ENCODE peak calls at places on chromosomes 5 and 9, in four cellular contexts. G is IMR-90, K is neuronal stem cell, S is H1. C is an unnamed sample. For H3K9me3, the result is how much of the 10 kb centered on the place peaks cover.

GRCh38 chr9:35935755-35936509 is 22.0 kb downstream of the OR2S2 start:
- DNase-seq in G (peak), S (no peak), K (no peak), C (no peak)

GRCh38 chr5:36505021-36505420 is 101.4 kb upstream of the SLC1A3 start:
- DNase-seq in G (no peak), S (no peak), K (no peak), C (no peak)

GRCh38 chr5:14870347-14871083 is 1.1 kb downstream of the ANKH start:
- DNase-seq in S (no peak), G (no peak), K (no peak), C (no peak)

GRCh38 chr9:41229408-41230401 is 40.6 kb upstream of the ZNG1F start:
- DNase-seq in S (no peak), K (no peak), G (peak), C (peak)

GRCh38 chr9:115207003-115207837 is 89.3 kb upstream of the TNC start:
- DNase-seq in K (no peak), S (no peak), G (peak), C (peak)

GRCh38 chr9:121944741-121945191 is 148.3 kb downstream of the TTLL11 start:
- DNase-seq in G (peak), K (no peak), S (no peak), C (peak)

GRCh38 chr5:122369416-122369815 is 57.4 kb downstream of the SNCAIP start:
- DNase-seq in K (no peak), G (no peak), S (no peak), C (no peak)

GRCh38 chr9:84079994-84080393 is 99.4 kb downstream of the RMI1 start:
- DNase-seq in S (no peak), G (no peak), K (no peak), C (no peak)

GRCh38 chr9:23162789-23163188 is 663.3 kb downstream of the ELAVL2 start:
- DNase-seq in G (no peak), S (no peak), K (no peak), C (no peak)

GRCh38 chr9:13268469-13268868 is 11.0 kb downstream of the MPDZ start:
- DNase-seq in K (no peak), S (no peak), G (peak), C (peak)

GRCh38 chr9:13395086-13395485 is 115.6 kb upstream of the MPDZ start:
- DNase-seq in K (no peak), G (no peak), S (no peak), C (no peak)

GRCh38 chr9:135783540-135784245 is 81.7 kb downstream of the KCNT1 start:
- DNase-seq in K (no peak), S (no peak), G (no peak), C (no peak)

GRCh38 chr9:82284758-82285157 is 296.2 kb downstream of the SPATA31D1 start:
- DNase-seq in G (peak), S (no peak), K (no peak), C (no peak)

GRCh38 chr5:36723921-36724320 is 117.5 kb downstream of the SLC1A3 start:
- DNase-seq in S (no peak), G (no peak), K (no peak), C (no peak)

GRCh38 chr5:154196955-154197652 is 6.6 kb downstream of the GALNT10 start:
- DNase-seq in S (no peak), G (peak), K (no peak), C (peak)

GRCh38 chr5:132425009-132425937 is 55.8 kb downstream of the SLC22A5 start:
- DNase-seq in G (peak), S (no peak), K (no peak), C (peak)

GRCh38 chr9:124658165-124659017 is 112.7 kb downstream of the NR6A1 start:
- DNase-seq in S (no peak), K (peak), G (peak), C (peak)

GRCh38 chr9:124659099-124659659 is 111.9 kb downstream of the NR6A1 start:
- DNase-seq in K (peak), S (peak), G (peak), C (peak)

GRCh38 chr9:124660341-124660801 is 110.7 kb downstream of the NR6A1 start:
- DNase-seq in K (peak), S (no peak), G (peak), C (peak)

GRCh38 chr9:124654431-124654830 is 116.7 kb downstream of the NR6A1 start:
- DNase-seq in S (no peak), G (no peak), K (no peak), C (no peak)

DNA sequence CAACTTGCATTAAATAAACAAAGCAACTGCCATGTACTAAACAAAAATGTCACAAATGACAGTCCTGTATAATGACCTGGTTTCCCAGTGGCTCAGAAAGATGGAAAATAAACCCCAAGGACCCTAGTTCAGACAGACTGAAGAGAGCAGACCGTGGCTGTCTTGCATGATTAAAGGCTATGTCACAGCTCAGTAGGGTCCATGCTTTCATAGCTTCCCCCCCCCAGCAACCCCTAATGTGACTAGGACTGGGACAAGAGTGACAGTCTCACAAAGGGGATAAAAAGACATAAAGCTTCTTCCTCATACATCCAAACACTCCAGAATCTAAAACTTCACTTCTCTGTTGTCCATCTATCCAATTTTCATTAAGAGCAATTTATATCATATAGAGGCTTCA is 113.6 kb downstream of the NR6A1 start:
- DNase-seq in G (no peak), K (no peak), S (no peak), C (peak)
- H2BK120ac ChIP-seq in G (peak), K (no peak), S (no peak), C (no peak)

GRCh38 chr5:80503641-80504040 is 15.7 kb downstream of the FAM151B start:
- DNase-seq in K (no peak), S (no peak), G (no peak), C (no peak)
- H3K9me3 ChIP-seq in K (under half), S (under half), G (under half), C (under half)

DNA sequence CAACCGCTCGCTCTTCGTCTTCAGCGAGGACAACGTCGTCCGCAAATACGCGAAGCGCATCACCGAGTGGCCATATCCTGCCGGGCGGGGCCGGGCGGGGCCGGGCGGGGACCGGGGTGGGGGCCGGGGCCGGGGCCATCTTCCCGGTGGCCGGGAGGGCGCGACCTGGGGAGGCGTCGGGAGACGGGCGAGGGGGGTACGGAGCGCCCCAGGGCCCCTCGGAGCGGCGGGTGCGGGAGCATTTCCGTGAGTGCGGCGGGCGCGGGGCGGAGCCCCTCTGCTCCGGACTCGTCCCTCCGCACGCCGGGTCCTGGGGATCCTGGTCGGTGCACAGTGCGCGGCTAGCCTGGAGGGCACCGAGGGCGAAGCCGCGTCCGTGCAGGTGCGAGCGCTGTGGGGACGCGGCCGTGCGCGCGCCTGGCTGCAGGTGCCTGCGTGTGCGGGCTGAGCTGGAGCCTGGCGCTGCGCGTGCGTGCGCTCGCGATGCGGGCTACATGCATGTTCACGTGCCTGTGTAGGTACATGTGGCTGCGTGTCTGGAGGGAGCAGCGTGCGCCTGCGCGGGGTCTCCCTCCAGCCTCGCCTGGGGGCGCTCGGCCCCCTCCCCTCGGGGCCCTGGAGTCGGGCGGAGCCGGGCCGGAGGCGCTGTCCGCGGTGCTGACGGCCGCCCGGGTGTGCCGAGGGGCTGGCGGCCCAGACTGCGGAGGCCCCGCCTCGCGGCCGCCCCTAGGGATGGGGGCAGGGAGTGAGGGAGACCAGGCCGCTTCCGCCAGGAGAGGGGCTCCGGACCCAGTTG is 762 bp downstream of the CACNA1B start:
- DNase-seq in K (peak), G (no peak), S (peak), C (peak)
- H3K4me3 ChIP-seq in K (peak), G (no peak), S (peak), C (no peak)

DNA sequence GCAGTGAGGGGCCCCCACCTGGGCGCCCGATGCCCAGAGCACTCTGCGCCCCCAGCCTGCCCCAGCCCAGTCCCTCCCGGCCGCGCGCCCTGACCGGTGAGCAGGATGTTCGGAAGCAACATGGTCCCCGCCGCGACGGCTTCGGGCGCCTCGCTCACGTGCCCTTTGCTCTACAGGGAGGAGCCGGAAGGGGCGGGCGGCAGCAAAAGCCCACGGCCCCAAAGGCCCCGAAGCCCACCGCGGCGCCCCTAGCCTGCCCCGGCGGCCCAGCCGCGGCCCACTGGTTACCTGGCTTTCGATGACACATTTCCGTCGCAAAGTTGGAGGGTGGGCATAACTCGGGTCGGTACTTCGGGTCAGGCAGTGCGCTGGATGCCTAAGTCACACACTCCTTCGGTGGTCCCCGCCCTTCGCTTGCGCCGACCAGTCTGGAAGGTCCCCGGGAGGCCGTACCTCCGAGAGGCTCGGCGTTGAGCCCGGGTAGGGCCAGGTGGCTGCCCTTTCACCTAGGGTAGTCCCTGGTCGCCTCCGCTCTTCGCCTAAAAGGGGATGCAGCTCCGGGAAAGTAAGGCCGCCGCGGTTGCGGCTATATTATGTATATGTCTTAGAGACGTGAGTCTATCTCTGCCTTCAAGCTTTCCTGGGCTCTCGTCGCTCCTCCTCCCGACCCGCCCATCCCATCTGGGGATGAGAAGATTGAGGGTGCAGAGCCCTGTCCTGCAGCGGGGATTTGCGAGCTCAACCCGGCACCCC is at the start of the genes AK6, RAD17 and TAF9:
- DNase-seq in G (peak), S (peak), K (peak), C (peak)
- H2BK120ac ChIP-seq in G (peak), S (peak), K (no peak), C (peak)

GRCh38 chr5:139882961-139883539 is 87.4 kb downstream of the PSD2 start:
- DNase-seq in K (no peak), G (no peak), S (no peak), C (no peak)
- H3K9me3 ChIP-seq in K (under half), G (under half), S (under half), C (under half)

GRCh38 chr9:133601746-133602145 is 7.4 kb downstream of the FAM163B start:
- DNase-seq in G (no peak), K (no peak), S (no peak), C (no peak)

GRCh38 chr9:133598978-133599377 is 10.2 kb downstream of the FAM163B start:
- DNase-seq in S (no peak), G (no peak), K (no peak), C (no peak)

GRCh38 chr9:133603165-133603927 is 5.8 kb downstream of the FAM163B start:
- DNase-seq in S (no peak), G (no peak), K (no peak), C (no peak)

GRCh38 chr9:133599470-133600173 is 9.6 kb downstream of the FAM163B start:
- DNase-seq in S (no peak), K (no peak), G (no peak), C (no peak)

DNA sequence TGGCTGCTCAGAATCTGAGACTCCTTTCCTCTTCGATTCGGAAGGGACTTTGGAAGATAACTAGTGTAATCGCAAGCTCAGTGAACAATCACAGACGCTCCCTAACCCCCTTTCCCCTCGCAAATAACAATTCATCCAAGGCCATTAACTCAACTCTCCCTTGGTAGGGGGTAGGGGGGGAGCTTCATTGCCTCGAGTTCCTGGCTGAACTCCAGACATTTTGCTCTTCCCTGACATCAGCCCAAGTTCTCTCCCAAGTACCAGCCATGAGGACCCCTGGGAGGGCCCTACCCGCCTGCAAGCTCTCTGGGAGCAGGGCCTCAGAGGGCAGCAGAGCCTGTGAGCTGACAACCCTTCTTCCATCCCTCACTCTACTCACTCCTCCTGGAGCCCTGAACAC is 8.4 kb downstream of the FAM163B start:
- DNase-seq in S (no peak), K (no peak), G (no peak), C (no peak)
- H3K4me3 ChIP-seq in S (no peak), K (no peak), G (no peak), C (no peak)

DNA sequence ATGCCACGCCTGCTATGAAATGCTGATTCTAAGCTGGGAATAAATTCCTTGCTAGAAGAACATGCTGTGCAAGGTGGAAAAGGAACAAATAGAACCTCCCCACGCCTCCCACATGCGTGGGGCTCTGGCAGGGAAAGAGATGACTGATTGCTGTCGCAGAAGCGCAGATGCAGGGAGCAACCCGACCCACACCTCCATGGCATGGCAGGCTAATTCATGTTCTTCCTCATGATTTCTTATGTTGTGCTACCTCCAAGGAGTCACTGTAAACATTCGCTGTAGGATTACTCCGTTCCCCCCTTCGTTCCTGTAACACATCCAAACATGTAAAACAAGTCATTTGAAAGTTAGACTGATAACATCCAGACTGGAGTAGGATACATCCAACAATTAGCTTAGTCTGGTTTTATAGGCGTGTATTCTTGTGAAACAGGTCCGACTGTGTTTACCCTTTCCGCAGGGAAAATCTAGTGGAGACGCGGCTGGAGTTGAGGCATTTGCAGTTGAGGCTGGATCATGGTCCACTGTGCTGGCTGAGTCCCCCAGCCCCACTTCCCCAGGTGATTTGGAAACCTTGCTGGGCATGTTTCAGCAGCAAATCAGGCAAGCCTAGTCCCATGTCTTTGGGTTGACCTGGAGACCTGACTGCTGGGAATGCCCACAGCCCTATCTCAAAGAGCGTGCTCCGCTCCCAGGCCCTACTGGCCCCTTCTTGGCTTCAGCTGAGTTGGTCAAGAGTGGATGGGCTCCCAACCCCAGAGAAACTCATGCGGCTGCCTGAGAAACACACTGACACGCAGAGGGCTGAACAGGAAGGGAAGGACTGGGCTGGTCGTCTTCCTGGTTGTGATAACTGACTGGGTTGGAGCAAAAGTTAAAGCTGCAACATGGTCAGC is 24.8 kb upstream of the ANKRD33B start:
- DNase-seq in S (no peak), K (no peak), G (no peak), C (no peak)
- H2BK120ac ChIP-seq in S (no peak), K (no peak), G (peak), C (no peak)

GRCh38 chr9:61671276-61671973 is 481.6 kb downstream of the SPATA31A7 start:
- DNase-seq in G (no peak), S (no peak), K (no peak), C (no peak)

GRCh38 chr9:61668846-61669245 is 479.0 kb downstream of the SPATA31A7 start:
- DNase-seq in S (no peak), G (no peak), K (no peak), C (no peak)

GRCh38 chr9:61667559-61668121 is 477.8 kb downstream of the SPATA31A7 start:
- DNase-seq in S (no peak), K (no peak), G (no peak), C (no peak)

GRCh38 chr9:61670616-61671015 is 480.8 kb downstream of the SPATA31A7 start:
- DNase-seq in K (no peak), G (no peak), S (no peak), C (no peak)

GRCh38 chr9:61669352-61669751 is 479.5 kb downstream of the SPATA31A7 start:
- DNase-seq in K (no peak), G (no peak), S (no peak), C (no peak)
- H3K9me3 ChIP-seq in K (under half), G (under half), S (half or more), C (under half)